ENCODE peak calls at places on chromosomes 3 and 15, in six cellular contexts. L is cardiac fibroblast; J is lung; Z is CD8-positive, alpha-beta T cell; D is neural progenitor cell; I is kidney. S is an unnamed sample.

GRCh38 chr15:55835866-55836265 is 92.9 kb upstream of the PRTG start:
- DNase-seq in L (no peak), J (no peak), Z (no peak), D (no peak), I (no peak), S (no peak)

GRCh38 chr3:44098666-44099065 is 143.0 kb upstream of the TOPAZ1 start:
- DNase-seq in L (no peak), J (no peak), Z (no peak), D (peak; percentile 56), I (no peak), S (no peak)

GRCh38 chr3:150235799-150236198 is 172.3 kb upstream of the TSC22D2 start:
- DNase-seq in L (peak; percentile 71), J (no peak), Z (no peak), D (no peak), I (no peak), S (no peak)

GRCh38 chr3:101809178-101810022 is 30.4 kb downstream of the NXPE3 start:
- DNase-seq in L (peak; percentile 68), J (no peak), Z (no peak), D (peak; percentile 65), I (no peak), S (no peak)

GRCh38 chr3:74614133-74614967 is at the start of gene CNTN3:
- DNase-seq in L (peak; percentile 19), J (no peak), Z (no peak), D (peak; percentile 88), I (peak; percentile 80), S (no peak)

GRCh38 chr3:124676236-124676635 is 54.0 kb upstream of the UMPS start:
- DNase-seq in L (peak; percentile 55), J (no peak), Z (no peak), D (no peak), I (no peak), S (no peak)

GRCh38 chr3:112390783-112391641 is 58.1 kb downstream of the CD200 start:
- DNase-seq in L (peak; percentile 99), J (no peak), Z (no peak), D (peak; percentile 32), I (no peak), S (no peak)

GRCh38 chr15:57312006-57312322 is 64.3 kb upstream of the CGNL1 start:
- DNase-seq in L (no peak), J (no peak), Z (no peak), D (no peak), I (no peak), S (no peak)

GRCh38 chr3:127532561-127533203 is 57.9 kb downstream of the TPRA1 start:
- DNase-seq in L (no peak), J (no peak), Z (no peak), D (no peak), I (no peak), S (no peak)

GRCh38 chr15:89672221-89673161 is 6.7 kb downstream of the PLIN1 start:
- DNase-seq in L (peak; percentile 77), J (no peak), Z (no peak), D (no peak), I (no peak), S (no peak)

GRCh38 chr15:40766906-40767837 is 2.6 kb upstream of the C15orf62 start:
- DNase-seq in L (peak; percentile 44), J (no peak), Z (no peak), D (no peak), I (peak; percentile 71), S (no peak)

GRCh38 chr3:135083179-135083578 is 288.1 kb downstream of the EPHB1 start:
- DNase-seq in L (no peak), J (no peak), Z (no peak), D (no peak), I (no peak), S (no peak)

GRCh38 chr3:157174265-157174615 is 14.3 kb upstream of the CCNL1 start:
- DNase-seq in L (no peak), J (no peak), Z (no peak), D (peak; percentile 35), I (peak; percentile 80), S (no peak)

GRCh38 chr15:95559875-95560394 is 770.6 kb upstream of the NR2F2 start:
- DNase-seq in L (peak; percentile 87), J (no peak), Z (no peak), D (no peak), I (no peak), S (no peak)

GRCh38 chr3:44396200-44397171 is 57.9 kb downstream of the TCAIM start:
- DNase-seq in L (no peak), J (no peak), Z (no peak), D (no peak), I (no peak), S (no peak)

GRCh38 chr15:75348563-75349350 is 1.9 kb downstream of the NEIL1 start:
- DNase-seq in L (no peak), J (no peak), Z (no peak), D (peak; percentile 43), I (peak; percentile 79), S (no peak)

GRCh38 chr3:54891540-54891897 is 36.3 kb downstream of the LRTM1 start:
- DNase-seq in L (peak; percentile 95), J (peak; percentile 84), Z (no peak), D (peak; percentile 26), I (peak; percentile 91), S (no peak)

GRCh38 chr15:74383695-74384565 is 16.5 kb upstream of the CYP11A1 start:
- DNase-seq in L (no peak), J (no peak), Z (no peak), D (no peak), I (peak; percentile 45), S (no peak)

GRCh38 chr3:110608566-110608965 is 463.1 kb upstream of the NECTIN3 start:
- DNase-seq in L (peak; percentile 30), J (no peak), Z (no peak), D (no peak), I (no peak), S (no peak)

GRCh38 chr3:112605285-112605684 is 35.7 kb downstream of the CCDC80 start:
- DNase-seq in L (peak; percentile 97), J (no peak), Z (no peak), D (no peak), I (no peak), S (no peak)

GRCh38 chr3:14303336-14304100 is 98.9 kb upstream of the SLC6A6 start:
- DNase-seq in L (peak; percentile 14), J (no peak), Z (no peak), D (no peak), I (no peak), S (no peak)

GRCh38 chr3:161163297-161163696 is 57.8 kb upstream of the NMD3 start:
- DNase-seq in L (peak; percentile 83), J (no peak), Z (no peak), D (no peak), I (no peak), S (no peak)

GRCh38 chr3:51676102-51676640 is 5.1 kb downstream of the TEX264 start:
- DNase-seq in L (no peak), J (no peak), Z (no peak), D (no peak), I (no peak), S (no peak)

GRCh38 chr3:170499562-170500156 is 81.0 kb downstream of the CLDN11 start:
- DNase-seq in L (peak; percentile 78), J (no peak), Z (no peak), D (peak; percentile 46), I (no peak), S (no peak)

GRCh38 chr3:42216820-42217416 is 49.1 kb downstream of the CCK start:
- DNase-seq in L (no peak), J (no peak), Z (no peak), D (no peak), I (no peak), S (no peak)

GRCh38 chr3:176352716-176353334 is 844.5 kb downstream of the TBL1XR1 start:
- DNase-seq in L (peak; percentile 0), J (no peak), Z (no peak), D (no peak), I (no peak), S (no peak)

GRCh38 chr3:15377961-15378791 is 45.8 kb upstream of the SH3BP5 start:
- DNase-seq in L (peak; percentile 98), J (peak; percentile 97), Z (peak; percentile 88), D (peak; percentile 94), I (peak; percentile 97), S (no peak)
- TF ChIP-seq CTCF in L (peak; percentile 83), J (peak; percentile 81), Z (peak; percentile 85), D (peak; percentile 85), I (peak; percentile 89), S (peak; percentile 87)

GRCh38 chr15:31953573-31953972 is 76.7 kb upstream of the CHRNA7 start:
- DNase-seq in L (no peak), J (no peak), Z (no peak), D (peak; percentile 21), I (no peak), S (no peak)
- TF ChIP-seq CTCF in L (no peak), J (no peak), Z (no peak), D (peak; percentile 33), I (no peak), S (no peak)

GRCh38 chr3:138232705-138233364 is 45.7 kb downstream of the ARMC8 start:
- DNase-seq in L (no peak), J (no peak), Z (no peak), D (no peak), I (no peak), S (no peak)

GRCh38 chr3:138234401-138235179 is 47.5 kb downstream of the ARMC8 start:
- DNase-seq in L (no peak), J (no peak), Z (no peak), D (no peak), I (no peak), S (no peak)

GRCh38 chr3:138227650-138228049 is 40.5 kb downstream of the ARMC8 start:
- DNase-seq in L (peak; percentile 67), J (no peak), Z (no peak), D (no peak), I (no peak), S (no peak)

DNA sequence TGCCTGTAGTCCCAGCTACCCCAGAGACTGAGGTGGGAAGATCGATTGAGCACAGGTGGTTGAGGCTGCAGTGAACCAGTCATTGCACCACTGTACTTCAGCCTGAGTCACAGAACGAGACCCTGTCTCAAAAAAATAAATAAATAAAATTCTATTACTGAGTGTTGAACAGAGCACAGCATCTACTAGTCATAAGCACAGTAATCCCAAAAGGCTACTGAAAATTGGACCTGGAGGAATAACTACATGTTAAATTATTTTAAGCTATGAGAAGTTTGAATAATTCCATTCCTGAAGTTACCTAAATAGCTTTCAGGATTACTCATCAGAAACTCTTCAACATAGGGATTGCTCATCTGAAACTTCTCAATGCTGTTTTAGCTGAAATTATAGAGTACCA is 43.4 kb downstream of the ARMC8 start:
- DNase-seq in L (no peak), J (no peak), Z (no peak), D (no peak), I (no peak), S (no peak)
- TF ChIP-seq CTCF in L (no peak), J (no peak), Z (no peak), D (no peak), I (no peak), S (no peak)

DNA sequence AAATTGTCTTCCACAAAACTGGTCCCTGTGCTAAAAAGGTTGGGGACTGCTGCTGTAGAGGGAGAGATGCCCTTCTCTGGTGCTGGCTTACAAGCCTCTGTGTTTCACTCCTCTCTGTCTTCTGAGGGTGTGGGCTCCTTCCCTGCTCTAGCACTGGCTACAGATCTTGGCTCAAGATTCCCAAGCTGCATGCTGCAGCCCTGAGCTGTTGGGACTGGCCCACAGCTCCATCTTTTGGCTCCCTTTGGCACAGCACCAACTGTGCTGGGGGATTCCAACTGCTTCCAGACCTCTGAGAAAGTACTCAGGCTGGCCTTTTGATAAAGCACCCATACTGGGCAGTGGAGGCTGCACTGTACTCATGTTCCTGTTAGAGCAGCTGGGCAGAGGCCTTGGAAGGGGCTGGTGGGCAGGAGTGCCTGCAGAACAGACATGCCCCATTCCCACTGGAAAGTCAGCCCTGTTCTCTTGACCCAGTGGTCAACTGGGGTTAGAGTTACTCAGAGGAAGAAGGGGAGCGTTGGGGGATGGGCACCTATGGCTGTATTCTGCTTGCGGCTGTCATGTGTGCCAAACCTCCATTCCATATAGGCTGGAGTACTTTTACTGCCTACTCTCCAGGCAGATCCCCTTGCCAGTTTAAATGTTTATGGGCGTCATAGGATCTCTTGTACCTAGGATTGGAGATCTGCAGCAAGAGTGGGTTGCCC is 55.7 kb downstream of the GALK2 start:
- DNase-seq in L (peak; percentile 72), J (no peak), Z (no peak), D (peak; percentile 77), I (no peak), S (no peak)
- TF ChIP-seq CTCF in L (no peak), J (no peak), Z (no peak), D (peak; percentile 66), I (peak; percentile 28), S (peak; percentile 55)